ENCODE peak calls at places on chromosomes 1 and 21, in four cellular contexts. T, W, C and B are unnamed samples.

GRCh38 chr1:228217551-228218344 is 9.9 kb downstream of the OBSCN start:
- DNase-seq in W (no peak), T (no peak), C (no peak), B (no peak)

GRCh38 chr1:10791117-10791951 is 5.1 kb downstream of the CASZ1 start:
- DNase-seq in W (no peak), C (no peak), T (no peak), B (no peak)

GRCh38 chr1:115706774-115707425 is 61.6 kb downstream of the CASQ2 start:
- DNase-seq in C (no peak), T (peak), W (no peak), B (peak)

GRCh38 chr1:59007820-59008598 is 224.2 kb upstream of the JUN start:
- DNase-seq in W (no peak), C (no peak), T (no peak), B (no peak)

GRCh38 chr1:5886140-5886483 is 106.1 kb downstream of the NPHP4 start:
- DNase-seq in T (no peak), W (no peak), C (no peak), B (no peak)

GRCh38 chr1:43414634-43415223 is 25.0 kb downstream of the SZT2 start:
- DNase-seq in W (peak), T (peak), C (peak), B (peak)

GRCh38 chr1:74010206-74010605 is 187.8 kb downstream of the LRRIQ3 start:
- DNase-seq in W (no peak), C (no peak), T (no peak), B (peak)

GRCh38 chr1:75630004-75630403 is 19.1 kb upstream of the SLC44A5 start:
- DNase-seq in T (no peak), C (peak), W (no peak), B (no peak)

GRCh38 chr21:35025206-35026152 is 23.6 kb downstream of the RUNX1 start:
- DNase-seq in T (no peak), C (no peak), W (no peak), B (peak)

GRCh38 chr21:31395268-31395667 is 51.2 kb upstream of the TIAM1 start:
- DNase-seq in T (no peak), W (no peak), C (no peak), B (no peak)

GRCh38 chr1:226691257-226691656 is 47.8 kb downstream of the ITPKB start:
- DNase-seq in C (no peak), W (no peak), T (no peak), B (no peak)

GRCh38 chr1:75136158-75136815 is 2.1 kb downstream of the LHX8 start:
- DNase-seq in T (no peak), C (peak), W (no peak), B (no peak)

GRCh38 chr1:194056169-194056568 is 869.8 kb upstream of the B3GALT2 start:
- DNase-seq in T (no peak), C (no peak), W (no peak), B (no peak)

GRCh38 chr1:172653015-172653709 is 5.7 kb upstream of the FASLG start:
- DNase-seq in T (no peak), W (no peak), C (no peak), B (peak)

GRCh38 chr1:115496904-115497527 is 144.8 kb upstream of the VANGL1 start:
- DNase-seq in C (peak), W (peak), T (no peak), B (no peak)

GRCh38 chr21:46171585-46171984 is 12.7 kb downstream of the SPATC1L start:
- DNase-seq in W (no peak), C (no peak), T (no peak), B (no peak)

GRCh38 chr21:46171996-46172862 is 12.0 kb downstream of the SPATC1L start:
- DNase-seq in C (peak), W (no peak), T (no peak), B (no peak)

GRCh38 chr21:46173573-46173972 is 10.7 kb downstream of the SPATC1L start:
- DNase-seq in T (no peak), C (no peak), W (no peak), B (no peak)

GRCh38 chr21:46168659-46169386 is 13.4 kb upstream of the FTCD start:
- DNase-seq in C (no peak), T (no peak), W (no peak), B (no peak)

GRCh38 chr21:46172863-46173528 is 11.3 kb downstream of the SPATC1L start:
- DNase-seq in W (no peak), C (no peak), T (no peak), B (no peak)
- TF ChIP-seq MAX in W (no peak), C (no peak), T (no peak), B (no peak)

GRCh38 chr1:16205891-16206546 is 6.4 kb downstream of the ARHGEF19 start:
- DNase-seq in C (no peak), W (no peak), T (no peak), B (no peak)
- TF ChIP-seq POLR2A in C (no peak), W (no peak), T (no peak), B (no peak)

DNA sequence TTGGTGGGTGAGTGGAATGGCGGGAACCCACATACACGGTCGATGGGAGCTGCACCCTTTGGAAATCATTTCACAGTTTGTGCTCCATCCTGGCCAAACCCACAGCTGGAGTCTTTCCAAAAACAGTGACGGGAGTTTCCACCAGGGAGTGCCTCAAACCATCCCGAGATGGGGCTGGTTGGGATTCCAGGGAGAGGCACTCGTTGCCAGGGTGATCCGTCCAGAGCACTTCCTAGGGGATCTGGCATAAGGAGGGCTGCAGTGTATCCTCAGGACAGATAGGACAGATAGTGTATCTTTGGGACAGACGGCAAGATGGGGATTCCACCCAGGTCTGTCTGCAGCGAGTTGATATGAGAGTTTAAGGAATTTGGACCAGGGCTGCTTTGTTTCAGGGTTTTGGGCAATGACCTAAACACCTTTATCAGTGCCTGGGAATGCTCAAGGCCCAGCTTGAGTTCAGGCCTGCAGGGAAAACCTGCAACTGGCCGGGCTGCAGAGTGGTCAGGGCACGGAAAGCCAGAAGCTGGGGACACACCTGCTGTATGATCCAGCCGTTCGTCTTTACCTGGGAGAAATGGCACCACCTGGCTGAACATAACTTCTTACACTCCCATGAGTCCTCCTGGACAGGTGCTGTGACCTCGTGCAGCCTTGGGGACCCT is 3.4 kb upstream of the POFUT2 start:
- DNase-seq in T (no peak), W (no peak), C (peak), B (no peak)
- TF ChIP-seq MAX in T (no peak), W (no peak), C (no peak), B (no peak)

GRCh38 chr1:224329842-224330753 is at the start of gene NVL:
- DNase-seq in C (peak), W (peak), T (peak), B (peak)
- TF ChIP-seq POLR2A in C (peak), W (peak), T (peak), B (peak)

GRCh38 chr1:206082831-206083695 is 30.1 kb downstream of the RHEX start:
- DNase-seq in C (no peak), W (no peak), T (no peak), B (peak)

GRCh38 chr1:206081811-206082210 is 28.8 kb downstream of the RHEX start:
- DNase-seq in C (no peak), T (no peak), W (no peak), B (peak)

GRCh38 chr1:206079130-206079529 is 26.2 kb downstream of the RHEX start:
- DNase-seq in C (no peak), W (no peak), T (no peak), B (peak)

GRCh38 chr1:206083750-206084149 is 30.8 kb downstream of the RHEX start:
- DNase-seq in C (no peak), T (no peak), W (no peak), B (no peak)

DNA sequence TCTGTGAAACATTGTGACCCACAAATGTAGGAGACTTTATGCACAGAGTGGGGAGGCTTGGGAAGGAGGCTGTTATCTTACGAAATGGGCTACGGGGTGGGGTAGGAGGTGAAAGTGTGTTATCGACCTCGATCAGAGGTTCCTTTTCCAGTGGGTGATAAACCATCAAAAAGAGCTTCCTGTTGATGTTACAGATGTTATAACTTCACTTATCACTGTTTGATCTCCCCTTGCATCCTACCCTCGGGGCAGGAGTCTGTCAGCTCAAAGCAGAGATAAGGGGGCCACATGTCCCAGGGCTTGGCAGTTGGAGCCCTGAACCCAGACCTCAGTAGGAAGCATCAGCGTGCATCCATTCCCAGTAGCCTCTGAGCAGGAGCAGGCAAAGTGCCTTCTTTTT is 27.4 kb downstream of the RHEX start:
- DNase-seq in C (no peak), T (no peak), W (no peak), B (peak)
- TF ChIP-seq MAX in C (no peak), T (no peak), W (no peak), B (no peak)

GRCh38 chr1:46605242-46605641 is 1.2 kb upstream of the MKNK1 start:
- DNase-seq in T (no peak), W (no peak), C (no peak), B (peak)

GRCh38 chr1:46601257-46602007 is 2.6 kb downstream of the MKNK1 start:
- DNase-seq in C (no peak), T (no peak), W (no peak), B (no peak)

GRCh38 chr1:46603481-46603857 is 599 bp downstream of the MKNK1 start:
- DNase-seq in W (no peak), T (no peak), C (no peak), B (no peak)

GRCh38 chr1:46606255-46606965 is 2.3 kb upstream of the MKNK1 start:
- DNase-seq in W (no peak), T (no peak), C (no peak), B (no peak)

DNA sequence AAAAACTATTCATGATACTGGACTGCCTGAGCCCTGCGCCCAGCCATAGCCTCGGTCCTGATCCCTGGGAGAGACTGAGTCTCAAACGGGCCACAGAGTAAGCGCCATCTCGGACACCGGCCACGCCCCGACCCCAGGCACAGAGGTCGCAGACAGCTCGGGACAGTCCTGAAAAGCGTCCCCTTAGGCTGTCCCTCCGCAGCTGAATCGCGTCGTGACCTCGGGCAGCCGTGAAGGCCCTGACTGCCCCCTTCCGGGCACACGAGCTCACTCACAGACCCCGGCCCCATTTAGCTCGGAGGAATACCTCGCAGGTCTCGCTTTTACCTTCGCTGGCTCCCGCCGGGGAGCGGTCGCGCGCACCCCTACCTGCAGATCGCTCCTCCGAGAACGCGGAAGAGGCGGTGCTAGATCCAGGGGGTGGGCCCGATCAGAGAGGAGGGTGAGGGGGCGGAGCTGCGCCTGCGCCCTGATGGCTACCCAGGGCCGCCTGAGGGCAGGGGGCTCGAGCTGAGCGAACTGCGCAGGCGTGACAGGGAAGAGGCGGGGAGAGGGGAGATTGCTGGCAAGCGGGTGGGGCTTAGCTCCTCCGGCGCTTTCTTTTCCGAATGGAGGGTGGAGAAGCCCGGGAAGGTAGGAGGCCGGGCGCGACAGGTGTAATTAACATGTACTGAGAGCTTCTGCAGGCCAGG is at the start of gene MKNK1:
- DNase-seq in C (peak), W (peak), T (peak), B (peak)
- TF ChIP-seq POLR2A in C (no peak), W (peak), T (peak), B (peak)

DNA sequence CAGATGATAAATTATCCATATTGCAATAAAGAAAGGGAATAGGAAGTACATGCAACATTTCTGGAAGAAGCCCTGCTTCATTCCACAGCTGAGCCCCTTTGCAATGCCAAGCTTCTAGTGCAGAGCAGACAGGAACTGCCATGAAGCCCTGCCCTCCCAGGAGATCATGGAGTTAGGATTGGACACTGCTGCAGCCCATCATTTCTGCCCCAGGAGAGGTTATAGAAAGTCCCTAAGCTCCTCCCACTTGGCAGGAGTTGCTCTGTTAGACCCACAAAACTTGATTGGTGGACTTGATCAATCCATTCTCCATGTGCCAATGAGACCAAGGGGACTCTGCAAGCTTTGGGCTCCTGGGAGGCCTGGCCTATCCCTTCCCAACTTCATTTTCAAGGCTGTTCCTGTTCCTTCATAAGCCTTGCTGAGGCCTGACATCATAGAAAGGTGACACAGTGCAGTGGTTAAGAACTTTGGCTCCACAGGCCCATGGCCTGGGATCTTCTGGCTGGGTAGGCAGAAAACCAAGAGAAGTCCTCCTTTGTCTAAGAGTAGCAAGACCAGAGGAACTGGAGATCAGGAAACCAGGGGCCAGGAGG is 1.3 kb upstream of the LAPTM5 start:
- DNase-seq in C (no peak), W (no peak), T (peak), B (peak)
- TF ChIP-seq MAX in C (no peak), W (no peak), T (no peak), B (no peak)

DNA sequence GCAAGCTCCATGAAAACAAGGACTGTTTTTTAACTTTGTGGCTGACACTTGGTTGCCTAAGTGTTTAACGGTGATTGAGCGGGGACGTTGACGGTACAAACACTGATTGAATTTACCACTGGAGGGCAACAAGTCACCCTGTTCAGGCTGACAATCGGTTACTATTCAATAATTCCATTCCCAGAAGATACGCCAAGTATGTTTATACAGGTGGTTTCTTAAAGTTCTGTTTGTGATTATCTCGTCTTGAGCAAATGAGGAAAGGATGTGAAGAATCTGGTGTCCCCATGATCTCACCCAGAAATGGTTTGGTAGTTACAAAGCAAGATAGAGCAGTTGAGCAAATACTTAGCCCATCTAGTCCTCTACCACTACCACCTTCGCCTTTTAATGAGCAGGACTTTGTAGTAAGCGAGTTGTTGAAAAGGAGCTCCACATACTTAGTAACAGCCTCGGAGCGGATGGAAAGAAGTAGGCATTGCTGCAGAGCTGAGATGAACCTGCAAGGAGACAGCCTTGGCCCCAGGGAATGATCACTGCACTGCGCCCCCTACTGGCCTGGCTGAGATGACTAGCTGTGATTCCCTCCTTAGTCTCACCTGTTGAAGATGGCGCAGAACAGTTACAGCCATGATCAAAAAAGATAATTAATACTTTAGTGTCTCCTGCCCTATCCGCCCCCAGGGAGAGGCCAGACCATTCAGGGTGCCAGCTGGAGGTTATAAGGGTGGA is 36.3 kb downstream of the IFNAR1 start:
- DNase-seq in W (peak), T (no peak), C (peak), B (peak)
- TF ChIP-seq POLR2A in W (no peak), T (no peak), C (peak), B (no peak)

DNA sequence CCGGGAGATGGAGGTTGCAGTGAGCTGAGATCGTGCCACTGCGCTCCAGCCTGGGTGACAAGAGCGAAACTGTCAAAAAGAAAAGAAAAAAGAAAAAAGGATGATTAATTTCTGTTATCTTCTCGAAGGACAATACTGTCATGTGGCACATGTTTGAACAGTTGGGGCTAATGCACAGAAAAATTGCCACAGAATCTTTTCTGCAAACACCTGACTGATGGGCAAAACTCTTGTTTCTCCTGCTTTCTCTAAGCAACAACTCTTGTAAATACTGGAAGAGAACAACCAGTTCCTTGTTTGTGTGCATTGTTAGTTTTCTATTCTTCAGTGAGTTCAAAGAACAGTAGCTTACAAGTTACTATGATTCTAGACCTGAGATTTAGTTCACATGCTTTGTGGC is 60.7 kb downstream of the CDC14A start:
- DNase-seq in C (no peak), T (no peak), W (no peak), B (no peak)
- TF ChIP-seq MAX in C (no peak), T (no peak), W (no peak), B (no peak)

GRCh38 chr21:33383056-33383888 is 19.9 kb upstream of the IFNGR2 start:
- DNase-seq in W (no peak), C (no peak), T (peak), B (peak)
- TF ChIP-seq POLR2A in W (no peak), C (no peak), T (no peak), B (peak)